ENCODE peak calls at places on chromosomes 3 and 15, in six cellular contexts. Y is HTR-8/SVneo; R is activated gamma-delta T cell treated with Interleukin-2 at 50 U/mL for 16 hours; C is hepatic stellate cell; F is bronchial epithelial cell; K is activated naive CD8-positive, alpha-beta T cell treated with anti-CD3 and anti-CD28 coated beads for 36 hours. U is an unnamed sample.

GRCh38 chr3:37492977-37493471 is 318.6 kb upstream of the LRRFIP2 start:
- DNase-seq in Y (no peak), R (no peak), C (no peak), F (peak; percentile 8), K (peak; percentile 11), U (no peak)

GRCh38 chr3:172467170-172467824 is 19.0 kb upstream of the GHSR start:
- DNase-seq in Y (peak; percentile 79), R (no peak), C (no peak), F (peak; percentile 87), K (no peak), U (no peak)

GRCh38 chr3:128330301-128330845 is 136.3 kb downstream of the DNAJB8 start:
- DNase-seq in Y (no peak), R (no peak), C (no peak), F (no peak), K (no peak), U (no peak)

GRCh38 chr15:51051776-51052175 is 42.9 kb downstream of the TNFAIP8L3 start:
- DNase-seq in Y (no peak), R (no peak), C (no peak), F (no peak), K (no peak), U (no peak)

GRCh38 chr15:91605576-91605975 is 247.9 kb upstream of the SLCO3A1 start:
- DNase-seq in Y (no peak), R (no peak), C (no peak), F (no peak), K (no peak), U (no peak)

GRCh38 chr15:42911058-42911592 is 9.5 kb downstream of the TTBK2 start:
- DNase-seq in Y (no peak), R (no peak), C (no peak), F (no peak), K (no peak), U (no peak)

GRCh38 chr3:121839962-121840361 is 5.0 kb downstream of the EAF2 start:
- DNase-seq in Y (no peak), R (no peak), C (no peak), F (no peak), K (no peak), U (no peak)

GRCh38 chr3:33895658-33896057 is 97.2 kb downstream of the PDCD6IP start:
- DNase-seq in Y (no peak), R (no peak), C (no peak), F (no peak), K (no peak), U (no peak)

GRCh38 chr3:148319161-148319915 is 378.4 kb upstream of the AGTR1 start:
- DNase-seq in Y (peak; percentile 24), R (no peak), C (peak; percentile 3), F (peak; percentile 88), K (no peak), U (no peak)

GRCh38 chr15:75151214-75152128 is 50.2 kb upstream of the C15orf39 start:
- DNase-seq in Y (no peak), R (no peak), C (no peak), F (no peak), K (no peak), U (no peak)

GRCh38 chr3:33750216-33750558 is 32.1 kb upstream of the CLASP2 start:
- DNase-seq in Y (no peak), R (no peak), C (peak; percentile 12), F (no peak), K (no peak), U (no peak)

GRCh38 chr3:66450389-66451022 is 50.3 kb downstream of the LRIG1 start:
- DNase-seq in Y (no peak), R (no peak), C (no peak), F (peak; percentile 56), K (no peak), U (no peak)

GRCh38 chr3:158260392-158260791 is 150.5 kb downstream of the RSRC1 start:
- DNase-seq in Y (no peak), R (no peak), C (no peak), F (no peak), K (no peak), U (no peak)

GRCh38 chr3:20527368-20527767 is 341.4 kb upstream of the SGO1 start:
- DNase-seq in Y (no peak), R (no peak), C (no peak), F (peak; percentile 31), K (no peak), U (no peak)

GRCh38 chr15:78390823-78391222 is 47.2 kb upstream of the IREB2 start:
- DNase-seq in Y (no peak), R (no peak), C (no peak), F (no peak), K (no peak), U (no peak)